ENCODE peak calls at places on chromosomes 16 and 17, in eight cellular contexts. P, Z, I, G, L, T, N and U are unnamed samples.

GRCh38 chr17:28896884-28897768 is at the start of gene FLOT2:
- DNase-seq in P (peak; percentile 83), Z (no peak), I (no peak), G (peak; percentile 91), L (no peak), T (no peak), N (peak; percentile 64), U (peak; percentile 69)

GRCh38 chr16:66996324-66996982 is 8.1 kb downstream of the CES4A start:
- DNase-seq in P (no peak), Z (peak; percentile 69), I (no peak), G (peak; percentile 81), L (peak; percentile 43), T (no peak), N (no peak), U (no peak)

GRCh38 chr17:34519286-34519685 is 60.1 kb upstream of the TMEM132E start:
- DNase-seq in P (peak; percentile 26), Z (no peak), I (no peak), G (no peak), L (no peak), T (no peak), N (no peak), U (no peak)

GRCh38 chr16:55116165-55116894 is 185.7 kb downstream of the IRX5 start:
- DNase-seq in P (no peak), Z (peak; percentile 95), I (peak; percentile 79), G (no peak), L (no peak), T (no peak), N (no peak), U (no peak)

GRCh38 chr16:64933890-64934289 is 188.0 kb downstream of the CDH11 start:
- DNase-seq in P (no peak), Z (no peak), I (no peak), G (no peak), L (no peak), T (no peak), N (no peak), U (no peak)

GRCh38 chr16:715448-716249 is 731 bp downstream of the METRN start:
- DNase-seq in P (peak; percentile 79), Z (no peak), I (no peak), G (no peak), L (no peak), T (no peak), N (no peak), U (no peak)

GRCh38 chr17:2990396-2990795 is 73.0 kb downstream of the OR1D5 start:
- DNase-seq in P (no peak), Z (no peak), I (no peak), G (no peak), L (peak; percentile 32), T (no peak), N (no peak), U (no peak)

GRCh38 chr17:77217566-77217965 is 76.8 kb downstream of the SEC14L1 start:
- DNase-seq in P (no peak), Z (no peak), I (no peak), G (no peak), L (no peak), T (no peak), N (peak; percentile 45), U (no peak)

GRCh38 chr16:89261691-89262563 is 44.4 kb downstream of the ZNF778 start:
- DNase-seq in P (no peak), Z (no peak), I (no peak), G (peak; percentile 23), L (no peak), T (no peak), N (no peak), U (no peak)

GRCh38 chr17:8152981-8153549 is 861 bp upstream of the PER1 start:
- DNase-seq in P (no peak), Z (no peak), I (no peak), G (no peak), L (no peak), T (no peak), N (peak; percentile 13), U (no peak)

GRCh38 chr17:72940511-72940910 is 152.0 kb downstream of the SLC39A11 start:
- DNase-seq in P (no peak), Z (no peak), I (no peak), G (no peak), L (no peak), T (no peak), N (no peak), U (no peak)

GRCh38 chr17:65638221-65638940 is 76.9 kb upstream of the AXIN2 start:
- DNase-seq in P (no peak), Z (peak; percentile 56), I (no peak), G (no peak), L (no peak), T (no peak), N (no peak), U (no peak)

GRCh38 chr17:77744268-77744988 is 214.1 kb upstream of the TNRC6C start:
- DNase-seq in P (no peak), Z (no peak), I (no peak), G (no peak), L (no peak), T (no peak), N (peak; percentile 68), U (no peak)

GRCh38 chr16:85220125-85220839 is 108.0 kb upstream of the CIBAR2 start:
- DNase-seq in P (no peak), Z (peak; percentile 85), I (peak; percentile 78), G (peak; percentile 88), L (no peak), T (no peak), N (peak; percentile 85), U (no peak)

GRCh38 chr17:4362141-4362540 is 4.3 kb downstream of the UBE2G1 start:
- DNase-seq in P (no peak), Z (no peak), I (no peak), G (no peak), L (no peak), T (no peak), N (no peak), U (no peak)

GRCh38 chr17:320809-321385 is 31.7 kb downstream of the RPH3AL start:
- DNase-seq in P (peak; percentile 94), Z (no peak), I (no peak), G (no peak), L (no peak), T (no peak), N (no peak), U (no peak)

GRCh38 chr16:50696575-50697420 is 3.4 kb downstream of the NOD2 start:
- DNase-seq in P (no peak), Z (no peak), I (peak; percentile 35), G (peak; percentile 46), L (peak; percentile 80), T (peak; percentile 69), N (peak; percentile 75), U (peak; percentile 40)

GRCh38 chr17:6435968-6436367 is 1.0 kb upstream of the AIPL1 start:
- DNase-seq in P (peak; percentile 81), Z (no peak), I (no peak), G (peak; percentile 53), L (no peak), T (peak; percentile 69), N (peak; percentile 41), U (peak; percentile 50)

GRCh38 chr16:53282975-53283946 is 151.0 kb upstream of the RBL2 start:
- DNase-seq in P (peak; percentile 10), Z (no peak), I (peak; percentile 22), G (no peak), L (no peak), T (no peak), N (no peak), U (no peak)

GRCh38 chr16:81928975-81929374 is 82.3 kb downstream of the SDR42E1 start:
- DNase-seq in P (no peak), Z (no peak), I (no peak), G (peak; percentile 79), L (no peak), T (no peak), N (no peak), U (no peak)

DNA sequence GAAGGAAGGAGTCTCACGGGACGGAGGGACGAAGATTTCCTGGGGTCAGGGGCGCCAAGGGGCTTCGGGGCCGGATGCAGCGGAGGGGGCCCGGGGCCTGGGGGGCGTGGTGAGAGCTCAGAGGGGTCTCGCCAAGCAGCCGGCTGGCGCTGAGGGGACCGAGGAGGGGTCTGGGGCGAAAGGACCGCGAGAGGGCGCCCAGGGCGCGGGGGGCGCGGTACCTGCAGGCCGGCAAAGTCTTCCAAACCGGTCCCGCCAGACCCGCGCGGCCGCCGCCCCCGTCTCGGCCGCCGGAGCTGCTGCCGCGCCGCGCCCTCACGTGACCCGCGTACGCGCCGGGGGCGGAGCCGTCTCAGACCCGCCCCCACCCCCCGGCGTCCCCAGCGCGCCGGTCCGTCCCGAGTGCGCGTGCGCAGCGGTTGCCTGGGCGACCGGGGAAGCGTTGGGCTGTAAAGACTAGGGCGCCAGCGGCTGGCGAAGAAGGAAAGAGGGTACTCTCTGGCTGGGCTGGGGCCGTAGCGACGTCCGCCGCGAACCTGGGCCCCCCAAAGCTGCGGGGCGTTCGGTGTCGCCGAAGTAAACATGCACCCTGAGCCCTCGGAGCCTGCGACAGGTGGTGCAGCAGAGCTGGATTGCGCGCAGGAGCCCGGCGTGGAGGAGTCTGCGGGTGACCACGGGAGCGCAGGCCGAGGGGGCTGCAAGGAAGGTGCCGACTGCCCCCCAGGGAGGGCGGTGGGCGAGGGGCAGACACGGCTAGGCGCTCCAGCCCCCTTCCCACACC is at the start of the genes DNAAF1 and HSDL1:
- DNase-seq in P (peak; percentile 94), Z (peak; percentile 45), I (peak; percentile 22), G (peak; percentile 87), L (peak; percentile 42), T (peak; percentile 88), N (peak; percentile 95), U (peak; percentile 97)
- TF ChIP-seq CTCF in P (no peak), Z (no peak), I (no peak), G (peak; percentile 13), L (no peak), T (no peak), N (peak; percentile 30), U (no peak)

GRCh38 chr16:77589071-77589755 is 133.1 kb upstream of the NUDT7 start:
- DNase-seq in P (no peak), Z (no peak), I (no peak), G (no peak), L (no peak), T (no peak), N (no peak), U (no peak)
- TF ChIP-seq CTCF in P (no peak), Z (no peak), I (no peak), G (no peak), L (no peak), T (no peak), N (no peak), U (no peak)

GRCh38 chr17:58329035-58329807 is 626 bp upstream of the TSPOAP1 start:
- DNase-seq in P (peak; percentile 25), Z (no peak), I (no peak), G (no peak), L (peak; percentile 40), T (no peak), N (no peak), U (peak; percentile 54)
- TF ChIP-seq CTCF in P (peak; percentile 36), Z (peak; percentile 4), I (peak; percentile 31), G (peak; percentile 17), L (no peak), T (no peak), N (peak; percentile 38), U (peak; percentile 83)

DNA sequence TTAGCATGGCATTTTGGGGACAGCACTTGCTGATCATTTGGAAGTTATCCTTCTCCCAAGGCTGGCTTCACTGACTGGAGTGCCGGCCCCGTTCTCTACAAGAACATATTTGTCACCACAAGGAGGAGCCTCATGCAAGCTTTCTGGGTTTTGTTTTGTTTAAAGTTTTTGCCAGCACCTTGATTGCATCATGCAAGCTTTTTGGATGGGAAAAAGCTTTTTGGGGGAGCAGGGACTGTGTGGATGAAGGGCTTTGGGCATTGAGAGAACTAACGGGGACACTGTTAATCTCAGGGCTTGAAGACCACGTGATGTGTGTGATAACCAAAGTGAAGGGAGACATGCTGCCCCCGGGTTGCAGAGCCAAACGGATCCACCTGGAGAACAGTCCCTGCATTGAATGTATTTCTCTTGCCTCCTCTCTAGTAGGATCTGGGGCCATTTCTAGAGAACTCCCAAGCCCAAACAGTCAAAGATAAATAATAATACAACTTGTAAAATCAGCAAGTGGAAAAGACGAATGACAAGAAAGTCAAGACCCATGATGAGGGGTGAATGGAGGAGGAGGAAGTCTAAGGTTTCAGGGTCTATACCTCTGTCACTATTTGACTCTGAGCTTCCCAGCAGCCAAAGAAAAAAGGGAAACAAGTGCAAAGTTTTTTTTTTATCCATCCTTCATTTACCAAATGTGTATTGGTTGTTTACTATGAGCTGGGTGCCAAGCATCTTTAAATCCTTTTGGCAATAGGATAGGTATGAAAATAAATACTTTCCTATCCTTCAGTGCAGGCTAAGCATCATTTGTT is 17.2 kb downstream of the TMEM114 start:
- DNase-seq in P (peak; percentile 41), Z (no peak), I (no peak), G (no peak), L (no peak), T (no peak), N (no peak), U (no peak)
- TF ChIP-seq CTCF in P (peak; percentile 62), Z (peak; percentile 48), I (peak; percentile 47), G (peak; percentile 34), L (peak; percentile 21), T (peak; percentile 28), N (peak; percentile 55), U (no peak)